ENCODE peak calls at places on chromosomes 5 and 9, in four cellular contexts. J, C, G and R are unnamed samples.

GRCh38 chr5:171309526-171310333 is 682 bp downstream of the TLX3 start:
- DNase-seq in G (no peak), C (peak), J (no peak), R (no peak)

GRCh38 chr5:65506961-65507360 is 25.2 kb upstream of the ADAMTS6 start:
- DNase-seq in J (no peak), C (peak), G (no peak), R (no peak)

GRCh38 chr9:130858734-130859705 is 24.0 kb downstream of the ABL1 start:
- DNase-seq in G (no peak), J (no peak), C (no peak), R (no peak)

GRCh38 chr9:132266017-132266416 is 88.8 kb downstream of the SETX start:
- DNase-seq in J (no peak), G (no peak), C (no peak), R (no peak)

GRCh38 chr5:139668064-139668880 is 20.1 kb downstream of the CXXC5 start:
- DNase-seq in J (no peak), C (peak), G (peak), R (no peak)

GRCh38 chr9:114047717-114048116 is 30.4 kb downstream of the AMBP start:
- DNase-seq in J (peak), G (no peak), C (no peak), R (no peak)

GRCh38 chr9:3059781-3060468 is 216.0 kb upstream of the PUM3 start:
- DNase-seq in C (no peak), G (no peak), J (no peak), R (no peak)

GRCh38 chr9:91122755-91123154 is 239.0 kb downstream of the AUH start:
- DNase-seq in C (no peak), G (no peak), J (no peak), R (no peak)

GRCh38 chr5:78661691-78662090 is 13.1 kb upstream of the LHFPL2 start:
- DNase-seq in J (no peak), C (no peak), G (no peak), R (peak)

GRCh38 chr5:128227984-128228383 is 144.4 kb downstream of the SLC12A2 start:
- DNase-seq in G (no peak), J (no peak), C (no peak), R (no peak)

GRCh38 chr9:130328349-130328801 is 62.8 kb downstream of the HMCN2 start:
- DNase-seq in J (no peak), C (no peak), G (no peak), R (no peak)

GRCh38 chr5:131000289-131000688 is 164.8 kb downstream of the HINT1 start:
- DNase-seq in J (no peak), G (no peak), C (no peak), R (no peak)

GRCh38 chr5:1185038-1185651 is 16.2 kb upstream of the SLC6A19 start:
- DNase-seq in G (no peak), C (no peak), J (no peak), R (no peak)

GRCh38 chr5:38670878-38671277 is 114.4 kb upstream of the LIFR start:
- DNase-seq in J (no peak), C (no peak), G (no peak), R (no peak)

GRCh38 chr5:158155811-158156495 is 297.0 kb upstream of the CLINT1 start:
- DNase-seq in G (no peak), J (no peak), C (no peak), R (no peak)

GRCh38 chr9:20566401-20566800 is 55.9 kb downstream of the MLLT3 start:
- DNase-seq in J (no peak), C (no peak), G (no peak), R (no peak)

GRCh38 chr5:142551242-142552067 is 134.4 kb downstream of the FGF1 start:
- DNase-seq in C (peak), J (no peak), G (no peak), R (no peak)

GRCh38 chr5:21244982-21245381 is 1257.0 kb upstream of the CDH18 start:
- DNase-seq in C (no peak), G (no peak), J (no peak), R (no peak)

GRCh38 chr5:140734354-140734753 is 34.1 kb downstream of the ZMAT2 start:
- DNase-seq in J (peak), C (peak), G (peak), R (no peak)

GRCh38 chr5:59759600-59760357 is 133.7 kb downstream of the PDE4D start:
- DNase-seq in J (no peak), C (no peak), G (no peak), R (no peak)

GRCh38 chr9:135053133-135053532 is 34.3 kb upstream of the OLFM1 start:
- DNase-seq in J (no peak), C (no peak), G (no peak), R (no peak)

GRCh38 chr9:93575706-93576295 is 583 bp upstream of the PHF2 start:
- DNase-seq in J (no peak), C (peak), G (peak), R (no peak)

GRCh38 chr9:82668724-82669324 is 394.1 kb downstream of the RASEF start:
- DNase-seq in G (no peak), C (no peak), J (no peak), R (no peak)

GRCh38 chr9:131744715-131745201 is 4.9 kb upstream of the RAPGEF1 start:
- DNase-seq in G (no peak), J (no peak), C (no peak), R (no peak)

GRCh38 chr9:134171316-134172197 is 7.2 kb upstream of the RNU6ATAC start:
- DNase-seq in C (no peak), G (no peak), J (no peak), R (no peak)

GRCh38 chr5:140251527-140251973 is 51.4 kb downstream of the PFDN1 start:
- DNase-seq in G (no peak), J (no peak), C (no peak), R (peak)

GRCh38 chr5:39200081-39200480 is 19.3 kb downstream of the FYB1 start:
- DNase-seq in J (no peak), C (no peak), G (no peak), R (no peak)

GRCh38 chr9:131051592-131052517 is 42.9 kb downstream of the LAMC3 start:
- DNase-seq in J (no peak), G (no peak), C (no peak), R (no peak)

GRCh38 chr5:83911367-83911919 is 190.8 kb upstream of the HAPLN1 start:
- DNase-seq in C (no peak), G (no peak), J (no peak), R (no peak)

GRCh38 chr9:17322882-17323864 is 188.3 kb downstream of the CNTLN start:
- DNase-seq in J (no peak), C (peak), G (no peak), R (no peak)

GRCh38 chr9:117046666-117047327 is 359.7 kb downstream of the TRIM32 start:
- DNase-seq in C (no peak), J (no peak), G (no peak), R (peak)

GRCh38 chr5:135596364-135596763 is 17.6 kb upstream of the CXCL14 start:
- DNase-seq in C (no peak), J (no peak), G (no peak), R (no peak)

GRCh38 chr9:124894741-124895170 is 32.8 kb downstream of the ARPC5L start:
- DNase-seq in G (no peak), J (peak), C (no peak), R (no peak)

GRCh38 chr9:133739408-133740280 is 1.5 kb upstream of the SARDH start:
- DNase-seq in C (peak), J (peak), G (no peak), R (no peak)

GRCh38 chr9:4137755-4138154 is 162.1 kb downstream of the GLIS3 start:
- DNase-seq in J (no peak), G (no peak), C (no peak), R (no peak)

GRCh38 chr5:119368238-119368630 is 12.4 kb downstream of the TNFAIP8 start:
- DNase-seq in G (no peak), J (no peak), C (no peak), R (peak)

GRCh38 chr5:4905674-4906528 is 234.2 kb upstream of the ADAMTS16 start:
- DNase-seq in C (peak), G (peak), J (peak), R (no peak)

GRCh38 chr5:53381-54174 is 38.4 kb upstream of the PLEKHG4B start:
- DNase-seq in C (peak), J (no peak), G (peak), R (no peak)

GRCh38 chr5:8981496-8981895 is 564.4 kb downstream of the SEMA5A start:
- DNase-seq in G (no peak), J (no peak), C (no peak), R (no peak)
- TF ChIP-seq JUND in G (no peak), J (no peak), C (no peak), R (no peak)

GRCh38 chr5:115487750-115488149 is 56.8 kb downstream of the FEM1C start:
- DNase-seq in G (no peak), J (no peak), C (no peak), R (no peak)
- TF ChIP-seq FOXM1 in G (no peak), J (no peak), C (no peak), R (peak)

DNA sequence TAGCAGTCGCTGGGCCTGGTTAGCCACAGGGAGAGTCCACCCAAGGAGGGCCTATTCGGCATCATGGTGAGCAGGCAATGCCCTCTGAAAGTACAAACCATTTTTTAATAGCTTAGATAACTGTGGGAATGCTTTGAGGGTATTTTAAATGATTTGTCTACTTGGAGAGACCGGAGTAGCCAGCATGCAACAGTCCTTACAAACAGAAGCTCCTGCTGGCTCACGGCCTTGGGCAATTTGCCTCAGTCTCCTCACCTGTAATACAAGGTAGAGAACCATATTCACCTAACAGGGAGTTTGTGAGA is 128.8 kb downstream of the COL23A1 start:
- DNase-seq in C (no peak), J (no peak), G (no peak), R (no peak)
- TF ChIP-seq CTCF in C (no peak), J (no peak), G (no peak), R (no peak)

DNA sequence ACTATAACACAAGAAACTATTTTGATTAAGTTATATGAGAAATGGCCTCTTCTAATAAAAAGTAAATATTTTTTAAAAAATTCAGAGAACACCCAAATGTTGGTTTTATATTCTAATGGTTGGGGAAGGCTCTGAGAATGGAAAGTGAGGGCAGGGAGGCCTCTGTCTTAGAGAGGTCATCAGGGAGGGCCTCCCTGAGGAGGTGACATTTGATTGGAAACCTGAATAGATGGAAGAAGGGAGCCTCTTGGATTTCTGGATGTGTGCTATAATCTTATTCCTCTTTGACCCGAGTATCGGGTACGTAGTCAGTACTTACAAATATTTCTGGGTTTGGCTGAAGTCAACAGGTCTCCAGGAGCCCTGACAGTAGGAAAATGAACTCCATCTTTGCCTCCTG is 26.1 kb upstream of the GRPEL2 start:
- DNase-seq in G (no peak), J (no peak), C (no peak), R (no peak)
- TF ChIP-seq JUND in G (no peak), J (no peak), C (no peak), R (no peak)

DNA sequence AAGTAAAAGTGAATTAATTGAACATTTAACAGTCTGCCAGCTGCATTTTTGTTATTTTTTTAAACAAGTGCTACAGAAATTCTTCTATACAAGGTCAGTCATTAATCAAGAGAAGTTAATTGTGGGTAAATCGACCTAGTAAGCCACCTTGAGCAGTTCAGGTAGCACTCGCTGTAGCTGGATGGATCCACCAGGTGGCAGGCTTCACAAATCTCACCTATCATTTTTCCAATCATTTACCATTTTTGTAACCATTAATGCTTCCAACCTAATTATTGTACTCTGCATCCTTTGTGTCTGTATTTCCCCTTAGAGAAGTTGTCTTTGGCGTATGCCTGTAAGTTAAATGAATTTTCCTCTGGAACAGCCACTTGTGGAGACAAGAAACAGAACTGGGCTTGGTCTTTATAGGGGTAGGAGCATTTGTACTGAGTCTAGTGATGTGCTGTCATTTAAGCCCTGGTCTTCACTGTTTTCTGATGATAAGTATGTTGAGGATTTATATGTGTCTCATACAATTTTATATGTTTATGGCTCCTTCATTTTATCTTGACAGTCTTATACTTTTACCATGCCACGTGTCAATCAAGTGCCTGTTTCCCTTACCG is 39.5 kb downstream of the CD180 start:
- DNase-seq in C (peak), G (peak), J (peak), R (no peak)
- TF ChIP-seq FOXM1 in C (no peak), G (no peak), J (no peak), R (peak)

GRCh38 chr5:122458278-122458872 is 146.3 kb downstream of the SNCAIP start:
- DNase-seq in G (peak), C (peak), J (peak), R (no peak)
- TF ChIP-seq CTCF in G (peak), C (peak), J (peak), R (peak)

DNA sequence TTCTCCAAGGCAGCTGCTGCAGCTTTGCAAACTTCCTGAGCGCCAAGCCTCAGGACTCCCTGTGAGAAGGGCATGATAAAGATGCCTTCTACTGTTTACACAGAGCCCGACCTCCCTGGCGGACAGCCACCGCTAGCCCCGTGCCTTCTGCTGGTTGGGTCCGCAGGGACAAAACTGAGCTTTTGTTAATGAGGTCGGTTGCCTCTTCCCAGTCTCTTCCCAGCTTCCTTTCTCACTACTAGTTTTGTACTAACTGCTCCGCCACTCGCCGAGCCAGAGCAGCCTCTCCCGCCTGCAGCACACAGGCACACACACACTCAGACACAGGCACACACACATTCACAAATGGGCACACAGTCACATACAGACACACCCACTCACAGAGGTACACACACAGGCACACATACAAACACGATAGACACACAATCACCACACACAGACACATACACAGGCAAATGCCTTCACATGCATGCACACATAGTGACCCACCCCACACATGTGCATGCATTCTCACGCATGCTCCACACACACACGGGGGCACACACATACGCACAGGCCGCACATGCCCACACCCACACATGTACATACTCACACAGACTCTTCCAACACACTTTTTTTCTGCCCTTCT is at the start of gene FREM1:
- DNase-seq in J (peak), C (peak), G (no peak), R (no peak)
- TF ChIP-seq JUND in J (no peak), C (no peak), G (no peak), R (no peak)